ENCODE peak calls at places on chromosomes 16 and 17, in ten cellular contexts. X is activated T-helper 9 cell treated with anti-CD3 and anti-CD28 coated beads, Interleukin-2, amount 50 U/mL, for 16 hours; L is iris pigment epithelial cell; R is NCI-H1694 treated with DMSO at 0.1 percent for 48 hours; P is MCF 10A; Y is A549; S is stimulated activated CD4-positive, alpha-beta T cell treated with anti-CD3 and anti-CD28 coated beads, Interleukin-15, amount 100 ng/mL, for 48 hours; Q is neuronal stem cell; O is hypothalamus; K is WTC11. D is an unnamed sample.

GRCh38 chr17:57862410-57862989 is 12.7 kb upstream of the MRPS23 start:
- DNase-seq in K (no peak), Q (no peak), P (no peak), R (no peak), O (no peak), S (no peak), X (no peak), L (no peak), Y (no peak), D (no peak)

GRCh38 chr17:42132941-42133340 is 10.3 kb downstream of the HSPB9 start:
- DNase-seq in Y (no peak), K (no peak), P (no peak), R (no peak), L (peak), X (no peak), O (peak), S (no peak), Q (no peak), D (peak)

GRCh38 chr16:70576431-70577255 is 53.0 kb downstream of the SF3B3 start:
- DNase-seq in Y (peak), R (no peak), P (peak), L (peak), S (no peak), Q (no peak), X (no peak), O (no peak), K (no peak), D (peak)

GRCh38 chr17:45908460-45908859 is 14.1 kb downstream of the MAPT start:
- DNase-seq in L (no peak), Y (no peak), X (no peak), S (no peak), Q (no peak), P (no peak), K (no peak), O (no peak), R (peak), D (no peak)

GRCh38 chr16:29973384-29974246 is at the start of gene TAOK2:
- DNase-seq in Q (peak), O (peak), L (peak), S (peak), X (peak), Y (peak), K (peak), R (peak), P (peak), D (peak)

GRCh38 chr17:21210411-21211076 is 3.4 kb downstream of the TMEM11 start:
- DNase-seq in Q (no peak), P (no peak), Y (no peak), S (no peak), K (no peak), X (no peak), O (no peak), R (peak), L (no peak), D (no peak)

GRCh38 chr17:83125515-83126274 is 46.3 kb downstream of the METRNL start:
- DNase-seq in O (no peak), K (no peak), Y (no peak), L (no peak), P (peak), Q (no peak), X (no peak), R (no peak), S (no peak), D (no peak)

GRCh38 chr16:86033971-86034370 is 135.0 kb downstream of the IRF8 start:
- DNase-seq in R (no peak), L (no peak), S (no peak), O (no peak), X (no peak), Q (no peak), P (no peak), K (no peak), Y (no peak), D (no peak)

GRCh38 chr17:49913226-49914095 is 55.5 kb upstream of the DLX4 start:
- DNase-seq in L (peak), S (no peak), Y (peak), R (no peak), P (peak), Q (no peak), K (no peak), X (no peak), O (no peak), D (peak)

GRCh38 chr17:1709971-1710806 is at the start of gene TLCD2:
- DNase-seq in R (no peak), L (peak), K (peak), Q (no peak), Y (peak), X (no peak), P (peak), S (no peak), O (no peak), D (peak)

GRCh38 chr16:78478267-78478821 is 378.9 kb downstream of the WWOX start:
- DNase-seq in Y (peak), L (no peak), S (peak), O (no peak), X (no peak), Q (no peak), R (no peak), K (peak), P (peak), D (no peak)

GRCh38 chr16:48353565-48354163 is 31.5 kb downstream of the SIAH1 start:
- DNase-seq in P (peak), X (peak), Q (peak), Y (peak), L (peak), R (peak), S (peak), O (peak), K (peak), D (peak)

GRCh38 chr16:88073201-88073721 is 122.0 kb downstream of the BANP start:
- DNase-seq in P (no peak), R (no peak), X (no peak), Q (no peak), O (no peak), Y (no peak), K (no peak), S (no peak), L (no peak), D (no peak)

GRCh38 chr17:40091691-40092397 is 8.5 kb downstream of the NR1D1 start:
- DNase-seq in R (no peak), O (no peak), K (no peak), X (no peak), Q (no peak), L (no peak), P (no peak), S (no peak), Y (no peak), D (no peak)

GRCh38 chr17:15288859-15289258 is 23.7 kb upstream of the PMP22 start:
- DNase-seq in X (no peak), R (no peak), S (no peak), O (no peak), Y (no peak), P (no peak), Q (no peak), L (no peak), K (no peak), D (no peak)

GRCh38 chr17:57945999-57946797 is 9.0 kb downstream of the CUEDC1 start:
- DNase-seq in S (no peak), K (no peak), P (peak), X (no peak), Y (no peak), O (no peak), L (peak), R (no peak), Q (no peak), D (peak)

GRCh38 chr17:2177235-2177811 is 122.4 kb downstream of the HIC1 start:
- DNase-seq in S (no peak), R (no peak), Y (no peak), P (peak), K (no peak), X (no peak), Q (no peak), L (peak), O (no peak), D (peak)

GRCh38 chr16:16048904-16049582 is 99.6 kb downstream of the ABCC1 start:
- DNase-seq in R (no peak), P (no peak), S (no peak), L (no peak), K (no peak), X (no peak), Y (peak), O (no peak), Q (no peak), D (no peak)

GRCh38 chr17:39376434-39376833 is 25.0 kb downstream of the FBXL20 start:
- DNase-seq in X (no peak), Y (no peak), S (no peak), R (no peak), O (no peak), P (peak), L (peak), Q (no peak), K (no peak), D (no peak)

GRCh38 chr17:64706224-64707076 is 44.3 kb upstream of the SMURF2 start:
- DNase-seq in K (no peak), X (no peak), L (no peak), S (no peak), Y (peak), O (no peak), P (peak), Q (no peak), R (no peak), D (peak)

GRCh38 chr16:85991425-85991824 is 92.5 kb downstream of the IRF8 start:
- DNase-seq in K (no peak), O (no peak), X (no peak), Q (no peak), P (no peak), R (no peak), Y (no peak), S (no peak), L (no peak), D (no peak)

GRCh38 chr16:28311413-28311812 is 19.1 kb downstream of the SBK1 start:
- DNase-seq in L (no peak), R (no peak), X (no peak), Q (no peak), O (no peak), K (no peak), S (no peak), P (no peak), Y (no peak), D (no peak)

GRCh38 chr16:56212144-56212543 is 20.9 kb downstream of the GNAO1 start:
- DNase-seq in Y (no peak), O (no peak), L (no peak), P (no peak), R (no peak), S (no peak), K (no peak), X (no peak), Q (no peak), D (no peak)

GRCh38 chr17:45230787-45231480 is 9.2 kb downstream of the FMNL1 start:
- DNase-seq in S (no peak), O (no peak), Q (no peak), K (no peak), R (peak), X (no peak), L (peak), Y (peak), P (peak), D (peak)

GRCh38 chr17:76051071-76051467 is 21.2 kb downstream of the SRP68 start:
- DNase-seq in Q (no peak), Y (no peak), P (no peak), K (no peak), R (no peak), O (no peak), S (no peak), L (peak), X (no peak), D (peak)

GRCh38 chr16:31344712-31345111 is 10.3 kb upstream of the ITGAX start:
- DNase-seq in X (no peak), Q (no peak), K (no peak), O (no peak), L (no peak), S (no peak), P (no peak), Y (no peak), R (no peak), D (no peak)

GRCh38 chr16:27428035-27428785 is 26.2 kb downstream of the IL21R start:
- DNase-seq in O (no peak), L (no peak), P (no peak), S (no peak), X (no peak), K (no peak), R (no peak), Q (no peak), Y (no peak), D (no peak)

GRCh38 chr16:86865866-86866675 is 287.7 kb downstream of the FOXL1 start:
- DNase-seq in L (no peak), X (no peak), Y (no peak), S (no peak), K (no peak), O (no peak), P (peak), Q (no peak), R (no peak), D (no peak)

GRCh38 chr16:68642436-68643064 is 2.6 kb upstream of the CDH3 start:
- DNase-seq in P (no peak), Y (no peak), R (no peak), X (no peak), K (peak), S (no peak), Q (no peak), L (peak), O (no peak), D (peak)

GRCh38 chr16:10039220-10040096 is 142.8 kb downstream of the GRIN2A start:
- DNase-seq in Q (peak), P (no peak), S (no peak), O (peak), R (peak), Y (peak), L (no peak), K (peak), X (no peak), D (peak)

GRCh38 chr17:68564415-68565111 is 36.6 kb downstream of the FAM20A start:
- DNase-seq in O (no peak), Y (no peak), R (no peak), L (no peak), Q (no peak), P (peak), X (no peak), K (no peak), S (no peak), D (peak)

GRCh38 chr17:57440522-57441269 is 184.4 kb downstream of the MSI2 start:
- DNase-seq in Y (peak), S (peak), K (peak), O (peak), Q (peak), R (no peak), P (peak), L (peak), X (peak), D (peak)

GRCh38 chr16:68273896-68274295 is 9.6 kb downstream of the SLC7A6 start:
- DNase-seq in R (no peak), O (no peak), Q (no peak), Y (no peak), K (no peak), P (no peak), S (no peak), L (no peak), X (no peak), D (peak)